ENCODE peak calls at places on chromosomes 2 and 18, in ten cellular contexts. W, C, X, S, K, U, V, Q, J and Y are unnamed samples.

GRCh38 chr2:70161069-70161534 is 29.7 kb downstream of the C2orf42 start:
- DNase-seq in W (no peak), C (no peak), X (no peak), S (no peak), K (no peak), U (no peak), V (no peak), Q (no peak), J (peak; percentile 32), Y (no peak)

GRCh38 chr18:45783097-45784075 is 42.1 kb upstream of the SIGLEC15 start:
- DNase-seq in W (no peak), C (no peak), X (no peak), S (peak; percentile 88), K (peak; percentile 59), U (no peak), V (no peak), Q (peak; percentile 39), J (no peak), Y (peak; percentile 59)

GRCh38 chr2:43131051-43131889 is 95.1 kb downstream of the ZFP36L2 start:
- DNase-seq in W (peak; percentile 63), C (peak; percentile 87), X (peak; percentile 94), S (peak; percentile 80), K (peak; percentile 57), U (peak; percentile 65), V (no peak), Q (peak; percentile 82), J (peak; percentile 98), Y (peak; percentile 87)

GRCh38 chr18:21481739-21482138 is 118.8 kb downstream of the ESCO1 start:
- DNase-seq in W (no peak), C (no peak), X (no peak), S (no peak), K (no peak), U (no peak), V (no peak), Q (no peak), J (no peak), Y (no peak)

GRCh38 chr2:157839162-157839801 is 36.8 kb downstream of the ACVR1 start:
- DNase-seq in W (no peak), C (no peak), X (no peak), S (peak; percentile 45), K (no peak), U (no peak), V (no peak), Q (peak; percentile 79), J (no peak), Y (peak; percentile 72)

GRCh38 chr18:37085362-37085761 is 256.4 kb downstream of the KIAA1328 start:
- DNase-seq in W (no peak), C (no peak), X (no peak), S (no peak), K (no peak), U (no peak), V (no peak), Q (peak; percentile 5), J (no peak), Y (no peak)

GRCh38 chr18:59814872-59815271 is 84.9 kb upstream of the PMAIP1 start:
- DNase-seq in W (peak; percentile 72), C (no peak), X (no peak), S (peak; percentile 94), K (peak; percentile 83), U (no peak), V (no peak), Q (no peak), J (no peak), Y (peak; percentile 88)

GRCh38 chr2:239791727-239792648 is 233.2 kb downstream of the NDUFA10 start:
- DNase-seq in W (no peak), C (no peak), X (peak; percentile 20), S (no peak), K (no peak), U (no peak), V (peak; percentile 36), Q (no peak), J (no peak), Y (no peak)

GRCh38 chr18:9825571-9826073 is 60.2 kb upstream of the TXNDC2 start:
- DNase-seq in W (peak; percentile 78), C (no peak), X (no peak), S (peak; percentile 95), K (peak; percentile 93), U (peak; percentile 47), V (no peak), Q (no peak), J (no peak), Y (peak; percentile 94)

GRCh38 chr2:121709776-121710469 is 26.8 kb downstream of the NIFK start:
- DNase-seq in W (no peak), C (no peak), X (no peak), S (no peak), K (no peak), U (no peak), V (no peak), Q (no peak), J (no peak), Y (no peak)

GRCh38 chr2:176134978-176135575 is 5.6 kb downstream of the HOXD8 start:
- DNase-seq in W (no peak), C (no peak), X (no peak), S (peak; percentile 74), K (no peak), U (no peak), V (no peak), Q (no peak), J (no peak), Y (no peak)

GRCh38 chr18:2914844-2915243 is 68.0 kb downstream of the EMILIN2 start:
- DNase-seq in W (no peak), C (no peak), X (no peak), S (no peak), K (no peak), U (no peak), V (peak; percentile 30), Q (peak; percentile 19), J (no peak), Y (no peak)

GRCh38 chr2:217820066-217820819 is 182.6 kb downstream of the TNS1 start:
- DNase-seq in W (no peak), C (peak; percentile 60), X (no peak), S (no peak), K (no peak), U (no peak), V (no peak), Q (no peak), J (no peak), Y (peak; percentile 72)

GRCh38 chr2:127525692-127526141 is 572 bp downstream of the IWS1 start:
- DNase-seq in W (no peak), C (no peak), X (no peak), S (peak; percentile 66), K (peak; percentile 10), U (peak; percentile 14), V (no peak), Q (peak; percentile 53), J (peak; percentile 39), Y (peak; percentile 74)

GRCh38 chr2:156430978-156431358 is 5.2 kb upstream of the GPD2 start:
- DNase-seq in W (no peak), C (no peak), X (no peak), S (peak; percentile 63), K (no peak), U (no peak), V (no peak), Q (peak; percentile 16), J (no peak), Y (peak; percentile 62)

GRCh38 chr2:142974288-142975024 is 97.0 kb downstream of the KYNU start:
- DNase-seq in W (no peak), C (no peak), X (no peak), S (peak; percentile 38), K (no peak), U (no peak), V (no peak), Q (no peak), J (no peak), Y (peak; percentile 63)

DNA sequence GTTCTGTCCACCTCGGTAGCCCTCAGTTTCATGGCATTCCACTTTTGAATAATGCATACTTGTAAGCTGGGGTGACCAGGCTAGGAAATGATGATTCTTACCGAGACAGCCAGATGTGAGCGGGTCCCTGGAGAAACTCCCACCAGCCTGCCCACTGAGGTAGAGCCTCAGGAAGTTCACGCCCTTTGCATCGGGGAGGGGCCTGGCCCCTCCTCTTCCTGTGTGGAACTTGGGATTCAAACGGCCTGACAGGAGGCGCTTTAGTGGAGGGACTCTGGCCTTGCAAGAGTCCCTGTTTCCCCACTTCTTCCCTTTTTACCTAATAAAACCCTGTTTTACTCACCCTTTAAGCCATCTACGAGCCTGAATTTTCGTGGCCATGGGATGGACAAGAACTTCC is 44.6 kb downstream of the MRO start:
- DNase-seq in W (no peak), C (no peak), X (no peak), S (no peak), K (no peak), U (no peak), V (no peak), Q (no peak), J (no peak), Y (no peak)
- H3K4me3 ChIP-seq in W (no peak overlapping the region), C (no peak overlapping the region), X (no peak overlapping the region), S (no peak overlapping the region), K (no peak overlapping the region), U (no peak overlapping the region), V (no peak overlapping the region), Q (no peak overlapping the region), J (no peak overlapping the region), Y (no peak overlapping the region)

DNA sequence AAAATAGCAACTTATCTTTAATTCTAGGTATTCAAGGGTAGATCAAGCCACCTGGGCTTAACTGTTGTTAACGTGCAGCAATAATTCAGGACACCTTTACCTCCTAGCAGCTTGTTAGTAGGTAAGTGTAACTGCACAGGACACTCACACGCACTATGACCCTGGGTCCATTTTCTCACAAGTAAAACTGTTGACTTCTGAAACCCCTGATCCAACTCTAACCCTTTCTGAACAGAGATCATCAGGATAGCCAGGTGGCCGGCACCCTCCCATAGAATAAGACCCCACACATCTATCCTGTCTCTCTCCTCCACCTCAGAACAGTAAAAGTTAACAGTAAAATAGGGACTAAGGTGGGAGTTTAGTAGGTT is 610 bp downstream of the SPC25 start:
- DNase-seq in W (no peak), C (no peak), X (no peak), S (no peak), K (no peak), U (no peak), V (no peak), Q (peak; percentile 4), J (peak; percentile 6), Y (no peak)
- H3K4me3 ChIP-seq in W (peak overlapping the region; percentile 88), C (no peak overlapping the region), X (peak overlapping the region; percentile 56), S (peak overlapping the region; percentile 86), K (peak overlapping the region; percentile 85), U (peak overlapping the region; percentile 62), V (peak overlapping the region; percentile 57), Q (peak overlapping the region; percentile 78), J (peak overlapping the region; percentile 89), Y (peak overlapping the region; percentile 83)

GRCh38 chr2:131402320-131403049 is 38.5 kb upstream of the RAB6D start:
- DNase-seq in W (no peak), C (no peak), X (no peak), S (no peak), K (no peak), U (no peak), V (no peak), Q (no peak), J (peak; percentile 36), Y (no peak)
- H3K4me3 ChIP-seq in W (no peak overlapping the region), C (no peak overlapping the region), X (no peak overlapping the region), S (no peak overlapping the region), K (no peak overlapping the region), U (no peak overlapping the region), V (no peak overlapping the region), Q (no peak overlapping the region), J (no peak overlapping the region), Y (no peak overlapping the region)

DNA sequence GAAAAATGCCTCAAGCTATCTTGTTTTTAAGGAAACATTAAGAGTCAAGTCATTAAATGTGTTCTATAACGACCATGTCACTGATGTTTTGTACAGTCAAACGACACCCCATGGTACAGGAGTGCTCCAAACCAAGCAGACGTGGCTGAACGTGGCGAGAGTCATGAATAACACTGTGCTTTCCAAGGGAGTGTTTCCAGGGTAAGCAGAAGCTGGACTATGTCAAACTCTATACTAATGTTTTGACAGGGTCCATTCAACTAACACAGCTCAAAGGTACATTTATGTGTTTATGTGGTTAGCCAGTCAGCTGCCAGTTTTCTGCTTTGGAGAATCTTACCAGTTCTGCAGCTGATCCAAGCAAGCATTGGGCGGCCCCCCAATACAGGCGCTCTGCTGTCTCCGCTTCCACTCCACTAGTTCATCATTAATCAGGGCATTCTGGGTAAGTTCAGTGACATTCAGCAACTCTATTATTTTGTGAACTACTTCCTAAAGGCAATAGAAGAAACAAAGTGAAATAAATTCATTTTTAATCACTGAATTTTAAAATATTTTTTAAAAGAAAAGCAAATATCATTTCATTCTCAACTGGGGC is 16.4 kb downstream of the STAT1 start:
- DNase-seq in W (no peak), C (no peak), X (no peak), S (no peak), K (no peak), U (no peak), V (no peak), Q (no peak), J (no peak), Y (no peak)
- H3K4me3 ChIP-seq in W (no peak overlapping the region), C (no peak overlapping the region), X (no peak overlapping the region), S (no peak overlapping the region), K (no peak overlapping the region), U (no peak overlapping the region), V (no peak overlapping the region), Q (no peak overlapping the region), J (no peak overlapping the region), Y (no peak overlapping the region)